ENCODE peak calls at places on chromosomes 4 and X, in ten cellular contexts. C is epithelial cell of esophagus, I is cardiac fibroblast, X is IMR-90, Z is heart right ventricle, U is heart left ventricle, D is Peyer's patch, J is fibroblast of pulmonary artery, L is cardiac muscle cell, K is Calu3. O is an unnamed sample.

GRCh38 chrX:39507617-39508299 is 590.0 kb downstream of the BCOR start:
- DNase-seq in C (no peak), I (no peak), X (no peak), Z (no peak), U (no peak), D (no peak), J (no peak), L (no peak), K (no peak), O (no peak)

GRCh38 chrX:19332983-19333382 is 10.7 kb upstream of the PDHA1 start:
- DNase-seq in C (no peak), I (peak; percentile 18), X (peak; percentile 3), Z (peak; percentile 26), U (peak; percentile 60), D (peak; percentile 51), J (peak; percentile 31), L (peak; percentile 50), K (no peak), O (no peak)

GRCh38 chrX:15747626-15748173 is 9.6 kb downstream of the CA5B start:
- DNase-seq in C (no peak), I (no peak), X (no peak), Z (no peak), U (no peak), D (no peak), J (no peak), L (no peak), K (no peak), O (no peak)

GRCh38 chr4:3830774-3831528 is 64.8 kb downstream of the ADRA2C start:
- DNase-seq in C (no peak), I (no peak), X (no peak), Z (no peak), U (peak; percentile 61), D (no peak), J (no peak), L (no peak), K (no peak), O (no peak)

GRCh38 chrX:101397779-101398178 is 7.0 kb downstream of the RPL36A start:
- DNase-seq in C (no peak), I (no peak), X (peak; percentile 26), Z (no peak), U (no peak), D (no peak), J (no peak), L (peak; percentile 30), K (no peak), O (peak; percentile 6)

GRCh38 chrX:136933617-136934145 is 53.2 kb upstream of the RBMX start:
- DNase-seq in C (no peak), I (no peak), X (no peak), Z (no peak), U (no peak), D (no peak), J (no peak), L (peak; percentile 13), K (no peak), O (no peak)

GRCh38 chr4:31234494-31234893 is 514.3 kb downstream of the PCDH7 start:
- DNase-seq in C (peak; percentile 67), I (no peak), X (no peak), Z (no peak), U (no peak), D (no peak), J (no peak), L (no peak), K (no peak), O (no peak)

GRCh38 chr4:3286335-3287175 is 6.3 kb upstream of the RGS12 start:
- DNase-seq in C (no peak), I (no peak), X (no peak), Z (no peak), U (peak; percentile 42), D (peak; percentile 29), J (peak; percentile 14), L (no peak), K (no peak), O (no peak)

GRCh38 chrX:30156880-30157560 is 58.3 kb upstream of the MAGEB2 start:
- DNase-seq in C (no peak), I (no peak), X (peak; percentile 45), Z (no peak), U (no peak), D (no peak), J (peak; percentile 1), L (no peak), K (no peak), O (no peak)

GRCh38 chr4:126065016-126065415 is 750.3 kb downstream of the FAT4 start:
- DNase-seq in C (no peak), I (no peak), X (no peak), Z (no peak), U (no peak), D (no peak), J (no peak), L (no peak), K (no peak), O (no peak)

GRCh38 chrX:129522184-129523059 is 868 bp downstream of the SMARCA1 start:
- DNase-seq in C (peak; percentile 47), I (peak; percentile 60), X (peak; percentile 54), Z (peak; percentile 56), U (peak; percentile 63), D (peak; percentile 53), J (peak; percentile 54), L (peak; percentile 67), K (peak; percentile 74), O (peak; percentile 48)

GRCh38 chrX:154409222-154409871 is at the start of gene DNASE1L1:
- DNase-seq in C (peak; percentile 74), I (peak; percentile 88), X (peak; percentile 87), Z (peak; percentile 83), U (peak; percentile 90), D (peak; percentile 90), J (peak; percentile 87), L (peak; percentile 92), K (peak; percentile 95), O (peak; percentile 82)

DNA sequence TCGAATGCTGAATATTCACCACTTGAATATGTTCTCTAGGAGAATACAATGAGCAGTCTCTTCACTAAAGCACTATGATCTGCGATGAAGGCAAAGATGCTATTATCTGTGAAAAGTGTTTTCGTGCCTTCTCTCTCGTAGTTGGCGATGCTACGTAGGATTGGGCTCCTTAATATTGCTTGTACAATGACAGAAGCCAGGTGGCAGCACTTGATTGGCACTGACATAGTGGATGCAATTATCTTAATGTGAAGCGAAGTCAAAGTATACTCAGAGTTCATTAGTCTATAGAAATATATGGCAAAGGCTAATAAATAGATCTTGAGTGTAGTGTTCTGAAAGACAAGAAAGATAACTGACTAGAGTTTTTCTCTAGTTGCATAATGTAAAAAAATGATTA is 1135.7 kb upstream of the AGA start:
- DNase-seq in C (peak; percentile 24), I (no peak), X (no peak), Z (no peak), U (no peak), D (no peak), J (no peak), L (no peak), K (no peak), O (no peak)
- TF ChIP-seq CTCF in C (peak; percentile 33), I (no peak), X (no peak), Z (no peak), U (no peak), D (no peak), J (no peak), L (no peak), K (no peak), O (no peak)

GRCh38 chr4:94468093-94468492 is 16.4 kb downstream of the PDLIM5 start:
- DNase-seq in C (no peak), I (no peak), X (no peak), Z (no peak), U (no peak), D (no peak), J (no peak), L (no peak), K (no peak), O (no peak)
- TF ChIP-seq CTCF in C (no peak), I (no peak), X (no peak), Z (no peak), U (no peak), D (no peak), J (no peak), L (no peak), K (no peak), O (no peak)

GRCh38 chrX:148047216-148047615 is 66.1 kb downstream of the FMR1NB start:
- DNase-seq in C (no peak), I (no peak), X (no peak), Z (no peak), U (no peak), D (no peak), J (no peak), L (no peak), K (no peak), O (no peak)

GRCh38 chrX:148043456-148043855 is 62.3 kb downstream of the FMR1NB start:
- DNase-seq in C (peak; percentile 48), I (peak; percentile 50), X (peak; percentile 4), Z (no peak), U (no peak), D (no peak), J (no peak), L (peak; percentile 10), K (no peak), O (peak; percentile 40)

GRCh38 chrX:148051973-148052372 is 70.8 kb downstream of the FMR1NB start:
- DNase-seq in C (no peak), I (no peak), X (no peak), Z (no peak), U (no peak), D (no peak), J (no peak), L (no peak), K (no peak), O (no peak)

DNA sequence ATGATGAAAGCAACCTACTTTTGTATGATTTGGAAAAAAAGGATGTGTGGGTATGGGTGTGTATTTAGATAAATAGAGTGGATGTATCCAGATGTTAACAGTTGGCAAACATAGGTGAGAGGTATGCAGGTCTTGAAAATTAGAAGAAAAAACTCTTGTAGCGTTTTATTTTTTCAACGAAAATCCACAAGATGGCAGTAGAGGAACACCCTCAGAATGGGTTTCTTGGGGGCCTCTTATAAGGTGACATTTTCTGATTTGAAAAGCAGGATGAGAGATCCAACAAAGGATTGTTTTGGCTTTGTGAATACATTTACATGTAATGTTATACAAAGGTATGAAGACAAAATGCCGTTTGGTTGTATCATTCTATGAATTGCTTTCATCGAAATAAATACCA is 68.3 kb downstream of the FMR1NB start:
- DNase-seq in C (peak; percentile 34), I (peak; percentile 52), X (peak; percentile 18), Z (no peak), U (no peak), D (no peak), J (peak; percentile 50), L (peak; percentile 48), K (peak; percentile 1), O (peak; percentile 18)
- TF ChIP-seq CTCF in C (peak; percentile 53), I (peak; percentile 44), X (peak; percentile 63), Z (peak; percentile 46), U (peak; percentile 68), D (peak; percentile 44), J (peak; percentile 42), L (peak; percentile 43), K (no peak), O (peak; percentile 32)

GRCh38 chr4:104815593-104816156 is 321.0 kb upstream of the CXXC4 start:
- DNase-seq in C (peak; percentile 46), I (no peak), X (no peak), Z (no peak), U (no peak), D (no peak), J (no peak), L (no peak), K (no peak), O (peak; percentile 8)

DNA sequence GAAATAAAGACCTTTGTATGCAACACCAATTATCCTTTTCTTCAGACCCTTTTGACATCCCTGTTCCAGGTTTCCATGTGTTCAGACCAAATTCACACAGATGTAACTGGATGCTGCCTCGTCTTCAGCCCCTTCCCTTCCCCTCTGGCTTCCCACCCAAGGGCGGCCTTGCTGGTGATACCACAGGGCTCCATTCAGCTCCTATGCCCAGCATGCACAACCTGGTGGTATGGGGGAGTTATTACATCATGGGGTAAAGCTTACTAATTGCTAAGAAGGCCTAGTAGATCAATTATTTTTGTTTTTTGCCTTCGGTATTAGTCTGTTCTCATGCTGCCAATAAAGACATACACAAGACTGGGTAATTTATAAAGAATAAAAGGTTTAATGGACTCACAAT is 317.0 kb upstream of the CXXC4 start:
- DNase-seq in C (no peak), I (no peak), X (no peak), Z (no peak), U (no peak), D (no peak), J (no peak), L (no peak), K (no peak), O (no peak)
- TF ChIP-seq CTCF in C (no peak), I (no peak), X (no peak), Z (no peak), U (no peak), D (no peak), J (no peak), L (no peak), K (no peak), O (no peak)